ENCODE peak calls at places on chromosomes 3 and 15, in six cellular contexts. I, A, B, H, T and X are unnamed samples.

GRCh38 chr3:43638594-43639447 is 17.0 kb upstream of the ANO10 start:
- DNase-seq in B (no peak), A (peak), T (no peak), H (peak), I (peak), X (peak)

GRCh38 chr15:84734794-84735479 is 13.5 kb upstream of the ZNF592 start:
- DNase-seq in B (peak), I (peak), H (peak), A (peak), T (peak), X (no peak)

GRCh38 chr3:59436164-59436958 is 386.5 kb upstream of the CFAP20DC start:
- DNase-seq in B (no peak), T (no peak), A (no peak), I (no peak), H (no peak), X (no peak)

GRCh38 chr15:40330368-40330836 is 6.9 kb downstream of the INAFM2 start:
- DNase-seq in A (peak), T (no peak), H (peak), B (no peak), I (no peak), X (no peak)

GRCh38 chr15:71588746-71589145 is 221.6 kb upstream of the NR2E3 start:
- DNase-seq in T (no peak), I (peak), B (peak), H (no peak), A (no peak), X (no peak)

GRCh38 chr15:48987142-48987541 is 23.4 kb upstream of the SHC4 start:
- DNase-seq in I (no peak), T (no peak), H (no peak), B (no peak), A (no peak), X (no peak)

GRCh38 chr3:69016901-69017300 is 3.4 kb upstream of the EOGT start:
- DNase-seq in B (no peak), I (no peak), H (no peak), T (no peak), A (no peak), X (peak)

GRCh38 chr15:69303337-69304175 is 4.8 kb downstream of the PAQR5 start:
- DNase-seq in A (peak), B (no peak), H (peak), I (peak), T (no peak), X (no peak)

GRCh38 chr15:67746450-67746849 is 78.9 kb upstream of the SKOR1 start:
- DNase-seq in T (no peak), H (no peak), A (no peak), I (no peak), B (no peak), X (no peak)

GRCh38 chr3:37812497-37812896 is 49.2 kb upstream of the CTDSPL start:
- DNase-seq in H (no peak), B (no peak), I (no peak), A (no peak), T (no peak), X (no peak)

GRCh38 chr3:37813403-37813802 is 48.3 kb upstream of the CTDSPL start:
- DNase-seq in H (no peak), I (no peak), B (no peak), T (peak), A (no peak), X (no peak)

GRCh38 chr3:37814547-37814946 is 47.1 kb upstream of the CTDSPL start:
- DNase-seq in B (no peak), A (peak), I (no peak), H (no peak), T (no peak), X (peak)

GRCh38 chr3:37819591-37819990 is 42.1 kb upstream of the CTDSPL start:
- DNase-seq in T (no peak), H (no peak), A (no peak), B (no peak), I (no peak), X (no peak)

DNA sequence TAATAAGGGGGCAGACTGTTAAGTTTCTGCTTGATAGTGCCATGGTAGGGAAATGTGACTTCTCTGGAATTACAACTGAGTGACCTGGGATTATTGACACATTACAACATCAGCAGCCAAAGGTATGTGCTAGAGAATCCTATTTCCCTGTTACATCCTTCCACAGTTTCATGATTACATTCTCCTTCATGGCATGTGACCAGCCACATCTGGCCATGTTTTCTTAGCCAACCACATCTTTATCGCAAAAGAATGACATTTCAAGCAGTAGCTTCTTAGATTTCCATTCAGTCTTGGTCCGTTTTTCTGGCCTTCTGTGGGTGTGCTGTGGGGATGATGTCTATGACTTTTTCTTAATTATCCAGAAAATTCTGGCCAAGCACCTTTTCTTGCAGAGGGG is 45.4 kb upstream of the CTDSPL start:
- DNase-seq in H (no peak), B (no peak), T (no peak), I (no peak), A (no peak), X (no peak)
- TF ChIP-seq MYC in H (no peak), B (no peak), T (no peak), I (no peak), A (no peak), X (no peak)

DNA sequence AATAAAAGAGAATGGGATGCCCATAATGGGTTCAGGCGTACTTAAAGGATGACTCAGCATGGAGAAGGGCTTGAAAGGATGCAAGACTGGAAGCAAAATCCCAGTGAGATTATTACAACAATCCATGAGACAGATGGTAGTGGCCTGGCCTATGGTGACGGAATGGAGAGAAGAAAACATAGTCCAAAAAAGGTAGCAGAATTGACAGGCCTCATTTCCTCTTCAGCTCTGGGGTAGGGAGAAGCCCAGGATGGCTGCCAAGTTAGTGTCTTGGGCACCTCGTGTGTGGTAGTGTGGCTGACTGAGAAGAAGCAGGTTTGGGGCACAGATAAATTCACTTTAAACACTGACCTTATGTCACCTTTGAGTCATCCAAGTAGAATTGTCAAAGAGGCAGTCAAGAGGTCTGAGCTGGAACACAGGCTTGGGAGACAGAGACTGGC is 18.1 kb downstream of the MB21D2 start:
- DNase-seq in I (peak), B (no peak), T (no peak), H (no peak), A (no peak), X (no peak)
- TF ChIP-seq MYC in I (no peak), B (no peak), T (no peak), H (no peak), A (no peak), X (no peak)

GRCh38 chr3:52280046-52280445 is 1.6 kb upstream of the WDR82 start:
- DNase-seq in T (no peak), H (no peak), I (no peak), B (no peak), A (no peak), X (peak)

GRCh38 chr3:52272831-52273230 is 5.6 kb downstream of the WDR82 start:
- DNase-seq in T (no peak), B (no peak), I (no peak), H (no peak), A (no peak), X (no peak)

GRCh38 chr3:52277972-52278509 is 408 bp downstream of the WDR82 start:
- DNase-seq in A (peak), I (peak), B (no peak), H (peak), T (no peak), X (peak)

GRCh38 chr3:52278510-52279069 is at the start of gene WDR82:
- DNase-seq in B (peak), A (peak), I (peak), T (peak), H (peak), X (peak)

DNA sequence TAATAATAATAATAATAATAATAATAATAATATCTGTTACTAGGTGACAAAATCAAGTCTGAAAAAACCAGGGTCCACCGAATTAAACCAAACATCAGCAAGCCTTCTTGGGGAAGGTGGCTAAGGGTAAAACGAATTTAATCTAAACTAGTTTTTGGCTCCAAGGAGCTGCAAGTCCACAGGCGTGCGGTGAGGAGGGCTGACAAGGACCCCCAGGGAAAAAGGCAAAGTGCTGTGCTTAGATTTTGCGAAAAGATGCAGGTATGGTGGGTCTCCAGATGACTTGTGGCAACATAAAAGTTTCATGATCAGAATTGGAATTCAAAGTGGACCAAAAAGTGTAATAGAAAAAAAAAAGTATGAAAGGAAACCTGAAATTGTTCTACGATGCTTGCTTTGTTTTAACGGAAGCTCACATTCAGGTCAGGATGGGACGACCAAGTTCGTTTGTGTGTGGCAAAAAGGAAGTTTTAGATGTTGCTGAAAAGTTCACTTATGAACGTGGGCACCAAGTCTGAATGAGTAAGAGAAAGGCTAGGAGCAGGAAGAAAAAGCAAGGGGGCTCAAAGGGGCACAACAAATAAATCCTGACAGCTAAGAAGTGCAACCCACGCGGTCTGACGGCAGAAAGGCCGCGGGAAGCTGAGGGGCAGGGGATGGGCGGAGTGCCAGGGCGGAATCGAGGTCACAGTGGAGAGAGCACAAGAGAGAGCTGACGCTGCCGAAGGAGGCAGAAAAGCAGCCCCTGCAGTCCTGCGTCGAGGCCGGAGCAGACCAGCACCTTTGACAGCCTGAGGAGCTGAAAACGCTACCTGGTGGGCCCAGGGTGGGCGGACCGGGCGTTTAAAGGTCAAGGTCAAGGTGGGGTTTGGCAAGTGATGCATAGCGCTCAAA is 1.1 kb downstream of the WDR82 start:
- DNase-seq in B (peak), H (no peak), A (peak), T (no peak), I (peak), X (peak)
- TF ChIP-seq MYC in B (peak), H (no peak), A (peak), T (peak), I (no peak), X (no peak)

GRCh38 chr15:33108518-33108917 is 86.0 kb downstream of the FMN1 start:
- DNase-seq in B (no peak), I (no peak), T (no peak), H (no peak), A (no peak), X (no peak)

GRCh38 chr15:33109345-33109744 is 85.2 kb downstream of the FMN1 start:
- DNase-seq in B (no peak), T (no peak), I (no peak), H (no peak), A (no peak), X (no peak)

GRCh38 chr15:33112541-33113105 is 81.9 kb downstream of the FMN1 start:
- DNase-seq in T (no peak), H (no peak), B (no peak), A (no peak), I (no peak), X (no peak)

GRCh38 chr15:33113666-33114483 is 80.6 kb downstream of the FMN1 start:
- DNase-seq in B (no peak), I (no peak), T (no peak), H (no peak), A (no peak), X (no peak)

GRCh38 chr15:33111051-33111451 is 83.5 kb downstream of the FMN1 start:
- DNase-seq in T (no peak), H (no peak), I (no peak), A (no peak), B (no peak), X (peak)
- TF ChIP-seq MYC in T (no peak), H (no peak), I (no peak), A (no peak), B (no peak), X (no peak)

GRCh38 chr3:139979991-139980390 is 45.0 kb downstream of the CLSTN2 start:
- DNase-seq in I (no peak), T (no peak), A (no peak), H (no peak), B (no peak), X (no peak)

GRCh38 chr3:139978966-139979365 is 44.0 kb downstream of the CLSTN2 start:
- DNase-seq in B (no peak), A (no peak), H (no peak), I (no peak), T (no peak), X (no peak)

GRCh38 chr3:139982404-139982803 is 47.4 kb downstream of the CLSTN2 start:
- DNase-seq in T (no peak), H (no peak), I (no peak), A (peak), B (no peak), X (no peak)
- TF ChIP-seq MYC in T (no peak), H (no peak), I (no peak), A (no peak), B (no peak), X (no peak)

DNA sequence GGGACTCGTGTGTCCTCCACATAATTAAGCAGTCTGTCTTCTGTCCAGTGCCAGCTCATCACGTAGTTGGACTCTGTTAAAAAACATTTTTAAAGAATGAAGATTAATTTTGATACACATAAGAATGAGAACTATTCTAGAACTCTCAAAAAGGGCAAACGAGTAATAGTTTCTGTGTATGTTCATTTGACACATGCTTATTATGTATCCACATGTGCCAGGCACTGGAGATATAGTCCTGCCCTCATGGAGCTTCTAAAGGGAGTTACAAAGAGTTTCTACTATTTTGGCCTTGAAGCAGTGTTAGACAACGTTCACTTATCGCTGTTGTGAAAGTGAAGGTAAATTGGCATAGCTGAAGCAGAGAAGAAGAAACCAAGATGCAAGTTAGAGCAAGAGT is 326.7 kb upstream of the CTDSPL start:
- DNase-seq in A (no peak), I (no peak), H (no peak), T (no peak), B (no peak), X (no peak)
- TF ChIP-seq MYC in A (no peak), I (no peak), H (no peak), T (no peak), B (no peak), X (no peak)

GRCh38 chr3:185282696-185283373 is 29.0 kb upstream of the EHHADH start:
- DNase-seq in H (no peak), B (peak), T (peak), A (peak), I (peak), X (peak)

GRCh38 chr3:185276415-185276814 is 22.6 kb upstream of the EHHADH start:
- DNase-seq in B (peak), A (no peak), T (no peak), I (no peak), H (no peak), X (no peak)

GRCh38 chr3:185279582-185280138 is 25.8 kb upstream of the EHHADH start:
- DNase-seq in B (no peak), T (no peak), A (no peak), I (no peak), H (no peak), X (no peak)

GRCh38 chr3:185283374-185283935 is 29.6 kb upstream of the EHHADH start:
- DNase-seq in B (no peak), I (peak), A (no peak), T (no peak), H (no peak), X (peak)

GRCh38 chr3:185280572-185281365 is 26.9 kb upstream of the EHHADH start:
- DNase-seq in H (peak), I (peak), B (peak), A (peak), T (peak), X (peak)
- TF ChIP-seq MYC in H (no peak), I (no peak), B (no peak), A (peak), T (no peak), X (no peak)